ENCODE peak calls at places on chromosomes 11 and 22, in six cellular contexts. Y is cardiac muscle cell, A is lower lobe of right lung, T is ovary, Z is upper lobe of right lung, J is right cardiac atrium. X is an unnamed sample.

GRCh38 chr22:44730034-44730433 is 22.3 kb upstream of the ARHGAP8 start:
- DNase-seq in Y (no peak), A (no peak), T (no peak), Z (no peak), J (no peak), X (no peak)

GRCh38 chr11:120904116-120904515 is 119.8 kb upstream of the TBCEL start:
- DNase-seq in Y (no peak), A (no peak), T (no peak), Z (no peak), J (no peak), X (no peak)

GRCh38 chr22:36445158-36445668 is 36.2 kb downstream of the TXN2 start:
- DNase-seq in Y (no peak), A (no peak), T (peak), Z (no peak), J (peak), X (peak)

GRCh38 chr22:46969491-46969890 is 207.0 kb downstream of the TBC1D22A start:
- DNase-seq in Y (no peak), A (no peak), T (no peak), Z (no peak), J (no peak), X (no peak)

GRCh38 chr11:54944211-54944610 is 237.6 kb downstream of the OR4A5 start:
- DNase-seq in Y (no peak), A (no peak), T (no peak), Z (no peak), J (no peak), X (no peak)

GRCh38 chr11:115963170-115963569 is 459.0 kb upstream of the CADM1 start:
- DNase-seq in Y (no peak), A (no peak), T (no peak), Z (no peak), J (no peak), X (no peak)

GRCh38 chr22:49140921-49141680 is 686.6 kb downstream of the BRD1 start:
- DNase-seq in Y (no peak), A (peak), T (no peak), Z (no peak), J (no peak), X (no peak)

GRCh38 chr11:12723410-12724297 is 49.4 kb downstream of the TEAD1 start:
- DNase-seq in Y (no peak), A (no peak), T (no peak), Z (no peak), J (no peak), X (no peak)

GRCh38 chr11:87187930-87188329 is 150.2 kb downstream of the TMEM135 start:
- DNase-seq in Y (no peak), A (no peak), T (no peak), Z (no peak), J (no peak), X (no peak)

GRCh38 chr11:65305501-65306268 is 9.0 kb upstream of the CDC42EP2 start:
- DNase-seq in Y (no peak), A (no peak), T (peak), Z (no peak), J (no peak), X (no peak)

GRCh38 chr11:5846689-5847088 is 5.0 kb upstream of the OR52E6 start:
- DNase-seq in Y (no peak), A (no peak), T (no peak), Z (no peak), J (no peak), X (no peak)

GRCh38 chr22:50192825-50193204 is 7.1 kb downstream of the TRABD start:
- DNase-seq in Y (no peak), A (no peak), T (no peak), Z (no peak), J (peak), X (peak)

GRCh38 chr11:1200611-1201191 is 22.2 kb upstream of the MUC5B start:
- DNase-seq in Y (no peak), A (peak), T (no peak), Z (peak), J (peak), X (peak)

GRCh38 chr22:37659066-37659896 is 758 bp downstream of the PDXP start:
- DNase-seq in Y (no peak), A (peak), T (peak), Z (no peak), J (no peak), X (no peak)

GRCh38 chr22:32986773-32987050 is 71.5 kb downstream of the SYN3 start:
- DNase-seq in Y (no peak), A (no peak), T (no peak), Z (no peak), J (no peak), X (no peak)

GRCh38 chr11:101456812-101457211 is 127.0 kb downstream of the TRPC6 start:
- DNase-seq in Y (no peak), A (no peak), T (no peak), Z (no peak), J (no peak), X (no peak)

GRCh38 chr11:31720666-31721199 is 90.4 kb downstream of the PAX6 start:
- DNase-seq in Y (no peak), A (no peak), T (no peak), Z (no peak), J (no peak), X (no peak)

DNA sequence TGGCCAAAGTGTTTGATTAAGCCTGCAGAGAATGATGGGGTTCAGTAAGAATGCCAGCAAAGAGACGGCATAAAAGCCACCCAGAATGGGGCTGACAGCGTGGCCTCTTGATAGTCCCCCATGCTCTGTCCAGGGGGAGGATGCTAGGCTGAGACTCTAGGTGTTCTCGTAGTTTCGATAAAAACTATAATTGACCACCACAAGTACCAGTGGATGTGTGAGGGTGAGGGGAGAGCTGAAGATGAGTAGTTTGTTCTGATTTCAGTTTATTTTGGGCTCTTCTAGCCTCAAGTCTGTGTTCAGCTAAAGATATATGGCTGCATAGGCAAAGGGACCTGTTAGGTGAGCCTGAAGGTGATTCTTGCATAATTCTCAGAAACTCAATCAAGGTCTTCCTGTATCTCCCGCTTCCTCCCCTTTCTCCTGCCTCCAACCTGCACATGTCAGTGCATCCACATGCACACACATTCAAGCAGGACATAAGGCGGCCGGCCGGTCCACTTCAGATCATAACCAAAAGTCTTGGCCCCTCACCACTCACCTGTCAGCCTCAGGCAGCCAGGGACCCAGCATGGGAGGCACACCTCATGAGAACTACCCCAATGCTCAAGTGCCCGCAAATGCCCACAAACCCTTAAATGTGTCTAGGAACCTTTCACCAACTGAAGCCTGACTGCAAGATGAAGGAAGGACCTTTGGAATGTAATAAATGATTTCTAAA is 31.2 kb downstream of the FLI1 start:
- DNase-seq in Y (no peak), A (no peak), T (no peak), Z (no peak), J (peak), X (no peak)
- H3K4me3 ChIP-seq in Y (no peak), A (no peak), T (no peak), Z (no peak), J (no peak), X (no peak)

GRCh38 chr11:122149232-122149631 is 33.2 kb upstream of the BLID start:
- DNase-seq in Y (no peak), A (no peak), T (no peak), Z (no peak), J (no peak), X (no peak)
- H3K4me3 ChIP-seq in Y (no peak), A (no peak), T (no peak), Z (no peak), J (no peak), X (no peak)

GRCh38 chr22:45953178-45953577 is 23.8 kb downstream of the WNT7B start:
- DNase-seq in Y (no peak), A (no peak), T (no peak), Z (no peak), J (no peak), X (no peak)
- H3K4me3 ChIP-seq in Y (no peak), A (no peak), T (no peak), Z (no peak), J (no peak), X (no peak)

GRCh38 chr11:69889400-69890372 is 70.5 kb upstream of the FGF3 start:
- DNase-seq in Y (no peak), A (no peak), T (no peak), Z (no peak), J (no peak), X (peak)
- H3K4me3 ChIP-seq in Y (no peak), A (no peak), T (no peak), Z (no peak), J (no peak), X (no peak)

GRCh38 chr11:131979364-131979763 is 608.9 kb downstream of the NTM start:
- DNase-seq in Y (no peak), A (no peak), T (no peak), Z (no peak), J (no peak), X (no peak)

GRCh38 chr11:131980199-131980598 is 609.8 kb downstream of the NTM start:
- DNase-seq in Y (no peak), A (no peak), T (no peak), Z (no peak), J (no peak), X (no peak)

GRCh38 chr11:131980878-131981668 is 610.7 kb downstream of the NTM start:
- DNase-seq in Y (no peak), A (no peak), T (no peak), Z (no peak), J (no peak), X (no peak)

GRCh38 chr11:131985769-131986393 is 615.5 kb downstream of the NTM start:
- DNase-seq in Y (no peak), A (no peak), T (no peak), Z (no peak), J (no peak), X (no peak)

DNA sequence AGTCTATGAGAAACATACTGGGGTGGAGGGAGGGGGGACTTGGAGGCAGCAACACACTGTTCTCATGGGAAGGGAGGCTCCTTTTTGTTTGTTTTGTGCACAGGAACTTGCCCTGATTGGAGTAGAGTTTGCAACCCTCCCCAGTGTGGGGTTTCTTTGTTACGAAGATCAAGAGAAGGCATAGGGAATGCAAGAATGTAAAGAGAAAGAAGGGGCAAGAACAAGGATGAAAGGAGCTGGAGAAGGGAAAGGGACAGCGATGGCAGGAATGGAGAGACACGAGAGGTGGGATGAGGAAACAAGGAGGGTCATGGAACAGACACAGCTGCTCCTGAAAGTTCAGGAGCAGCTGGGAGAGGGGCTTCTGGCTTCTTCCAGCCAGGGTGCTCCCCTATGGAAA is 611.7 kb downstream of the NTM start:
- DNase-seq in Y (no peak), A (no peak), T (no peak), Z (no peak), J (no peak), X (no peak)
- H3K4me3 ChIP-seq in Y (no peak), A (no peak), T (no peak), Z (no peak), J (no peak), X (no peak)

GRCh38 chr11:33179431-33179830 is 18.2 kb upstream of the CSTF3 start:
- DNase-seq in Y (no peak), A (no peak), T (no peak), Z (no peak), J (no peak), X (no peak)
- H3K4me3 ChIP-seq in Y (no peak), A (no peak), T (no peak), Z (no peak), J (no peak), X (no peak)

GRCh38 chr11:72243567-72244316 is at the start of gene PHOX2A:
- DNase-seq in Y (peak), A (no peak), T (no peak), Z (peak), J (no peak), X (peak)
- H3K4me3 ChIP-seq in Y (peak), A (peak), T (no peak), Z (peak), J (peak), X (no peak)

GRCh38 chr11:134068829-134069425 is at the start of gene JAM3:
- DNase-seq in Y (peak), A (peak), T (peak), Z (peak), J (peak), X (peak)

GRCh38 chr11:134071766-134072403 is 3.0 kb downstream of the JAM3 start:
- DNase-seq in Y (no peak), A (no peak), T (no peak), Z (no peak), J (no peak), X (no peak)

GRCh38 chr11:134071306-134071705 is 2.4 kb downstream of the JAM3 start:
- DNase-seq in Y (no peak), A (no peak), T (no peak), Z (no peak), J (no peak), X (no peak)

GRCh38 chr11:134069426-134069921 is 602 bp downstream of the JAM3 start:
- DNase-seq in Y (peak), A (no peak), T (peak), Z (no peak), J (peak), X (no peak)

GRCh38 chr11:134069996-134070845 is 1.3 kb downstream of the JAM3 start:
- DNase-seq in Y (peak), A (no peak), T (no peak), Z (no peak), J (no peak), X (no peak)
- H3K4me3 ChIP-seq in Y (peak), A (peak), T (peak), Z (peak), J (peak), X (peak)

DNA sequence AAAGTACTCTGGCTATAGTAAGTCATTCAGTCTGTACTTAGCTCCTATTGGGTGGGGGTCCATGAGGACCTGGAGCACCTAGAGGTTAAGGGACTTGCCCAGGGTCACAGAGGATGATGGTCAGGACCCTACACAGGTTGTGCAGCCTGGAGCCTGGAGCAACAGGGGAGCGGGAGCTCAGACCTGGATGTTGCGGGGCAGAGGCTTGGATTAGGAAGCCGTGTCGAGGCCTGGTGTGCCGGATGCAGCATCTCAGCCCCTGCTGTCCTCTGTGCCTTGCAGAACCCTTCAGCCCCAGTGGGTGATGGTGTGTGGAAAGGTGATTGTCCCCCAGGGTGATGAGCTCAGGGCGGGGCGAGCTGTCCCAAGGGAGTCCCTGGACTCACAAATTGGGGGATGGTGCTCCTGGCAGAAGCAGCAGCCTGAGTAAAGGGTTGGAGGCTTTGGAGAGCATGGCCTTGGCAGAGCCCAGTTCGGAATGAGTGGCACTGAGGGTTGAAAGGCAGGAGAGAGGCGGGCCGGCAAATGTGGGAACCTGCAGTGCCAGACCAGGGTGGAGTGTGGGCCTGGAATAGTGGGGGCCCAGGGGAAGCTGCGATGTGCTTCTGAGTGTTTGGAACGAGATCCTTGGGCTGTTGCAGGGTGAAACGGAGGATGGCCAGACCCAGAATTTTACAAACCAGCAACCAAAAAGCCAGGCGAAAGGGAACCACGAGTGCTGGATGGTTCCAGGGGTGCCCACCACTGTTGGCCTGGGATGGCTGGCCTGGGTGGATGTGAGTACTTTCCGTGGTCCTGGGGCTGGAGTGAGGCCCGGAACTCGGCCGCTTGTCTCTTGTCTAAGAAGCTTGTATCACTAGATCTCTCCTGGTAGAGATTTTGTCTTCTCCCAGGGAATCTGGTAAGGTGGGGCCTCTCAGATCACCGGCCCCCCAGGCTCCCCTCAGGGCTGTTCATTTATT is 2.9 kb downstream of the TPCN2 start:
- DNase-seq in Y (no peak), A (no peak), T (no peak), Z (no peak), J (no peak), X (no peak)
- H3K4me3 ChIP-seq in Y (no peak), A (no peak), T (no peak), Z (no peak), J (no peak), X (peak)

DNA sequence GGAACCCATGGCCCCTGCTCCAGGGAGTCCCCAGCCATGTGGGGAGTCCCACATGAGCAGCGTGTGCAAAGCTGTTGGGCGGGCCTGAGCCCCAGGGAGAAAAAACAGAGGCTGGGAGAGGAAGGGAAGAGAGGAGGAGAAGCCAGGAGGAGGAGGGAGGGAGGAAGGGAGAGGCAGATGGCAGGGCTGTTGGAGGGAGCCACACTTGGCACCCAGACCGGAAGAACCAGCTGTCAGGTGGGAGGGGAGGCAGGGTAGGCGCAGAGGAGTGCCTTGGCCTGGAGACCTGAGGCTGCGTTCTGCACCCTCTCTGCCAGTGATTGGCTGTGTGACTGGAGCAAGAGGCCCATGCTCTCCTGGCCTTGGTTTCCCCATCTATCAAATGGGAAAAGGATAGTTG is 6.7 kb downstream of the SYNGR1 start:
- DNase-seq in Y (no peak), A (no peak), T (no peak), Z (no peak), J (no peak), X (no peak)
- H3K4me3 ChIP-seq in Y (no peak), A (no peak), T (no peak), Z (no peak), J (no peak), X (no peak)